ENCODE peak calls at places on chromosomes 1 and 21, in ten cellular contexts. M, E, H, I, C, X, O, D, A and P are unnamed samples.

GRCh38 chr1:220315070-220315839 is 43.0 kb upstream of the RAB3GAP2 start:
- DNase-seq in C (no peak), D (no peak), A (no peak), H (no peak), X (no peak), I (no peak), M (no peak), E (no peak), O (no peak), P (no peak)

GRCh38 chr1:63674238-63674864 is 81.1 kb downstream of the PGM1 start:
- DNase-seq in A (peak), M (peak), E (peak), C (peak), O (peak), D (peak), X (no peak), I (no peak), H (peak), P (peak)

GRCh38 chr1:185567006-185567405 is 167.2 kb upstream of the HMCN1 start:
- DNase-seq in H (peak), D (peak), O (no peak), M (no peak), X (peak), E (no peak), I (peak), A (no peak), C (no peak), P (no peak)

GRCh38 chr1:9426291-9426711 is 113.0 kb upstream of the SLC25A33 start:
- DNase-seq in I (no peak), C (no peak), H (no peak), A (peak), O (no peak), E (no peak), D (no peak), X (peak), M (no peak), P (no peak)

GRCh38 chr1:50720457-50721053 is 239.5 kb downstream of the FAF1 start:
- DNase-seq in C (no peak), M (no peak), I (no peak), D (no peak), O (peak), H (no peak), E (peak), A (no peak), X (no peak), P (no peak)

GRCh38 chr1:89605692-89606091 is 27.2 kb upstream of the LRRC8C start:
- DNase-seq in D (peak), I (no peak), C (no peak), A (no peak), H (peak), E (no peak), O (peak), X (no peak), M (no peak), P (no peak)

GRCh38 chr1:928825-929661 is 5.3 kb downstream of the SAMD11 start:
- DNase-seq in O (no peak), E (no peak), D (no peak), M (no peak), A (no peak), I (no peak), C (no peak), X (no peak), H (no peak), P (no peak)

GRCh38 chr1:87612966-87613365 is 284.3 kb downstream of the LMO4 start:
- DNase-seq in O (no peak), C (no peak), D (no peak), X (no peak), I (no peak), H (no peak), A (no peak), E (no peak), M (no peak), P (no peak)

GRCh38 chr1:26537951-26538352 is 8.4 kb downstream of the RPS6KA1 start:
- DNase-seq in C (no peak), E (peak), O (no peak), H (no peak), D (no peak), I (no peak), X (peak), M (no peak), A (peak), P (no peak)

GRCh38 chr1:61606448-61607312 is 118.3 kb downstream of the TM2D1 start:
- DNase-seq in M (peak), C (no peak), E (no peak), O (no peak), H (no peak), X (no peak), I (no peak), A (no peak), D (peak), P (no peak)

GRCh38 chr21:37665230-37666024 is 250.8 kb downstream of the KCNJ6 start:
- DNase-seq in O (no peak), H (no peak), C (no peak), X (no peak), I (no peak), D (peak), A (no peak), E (no peak), M (no peak), P (no peak)

GRCh38 chr1:33322870-33323585 is 2.1 kb upstream of the A3GALT2 start:
- DNase-seq in M (no peak), H (no peak), X (no peak), D (no peak), I (no peak), E (no peak), O (no peak), A (no peak), C (no peak), P (no peak)

GRCh38 chr1:231841616-231842344 is 215.2 kb downstream of the DISC1 start:
- DNase-seq in I (no peak), A (no peak), H (no peak), O (no peak), E (no peak), X (no peak), D (no peak), C (no peak), M (no peak), P (no peak)

GRCh38 chr1:22143065-22143514 is at the start of gene WNT4:
- DNase-seq in X (no peak), C (no peak), A (peak), M (no peak), I (no peak), H (peak), E (no peak), D (no peak), O (peak), P (no peak)

GRCh38 chr1:78419309-78419708 is 71.5 kb upstream of the PTGFR start:
- DNase-seq in E (no peak), H (no peak), I (no peak), D (no peak), A (no peak), C (no peak), O (no peak), X (no peak), M (no peak), P (no peak)

GRCh38 chr1:61293197-61293596 is 210.8 kb downstream of the NFIA start:
- DNase-seq in A (no peak), H (no peak), I (no peak), C (no peak), M (no peak), O (no peak), D (no peak), X (no peak), E (no peak), P (no peak)

GRCh38 chr1:64006276-64007051 is 197.0 kb upstream of the UBE2U start:
- DNase-seq in M (no peak), A (no peak), X (no peak), C (no peak), E (no peak), O (no peak), D (peak), H (peak), I (no peak), P (no peak)

GRCh38 chr1:84434756-84435142 is 36.5 kb downstream of the DNASE2B start:
- DNase-seq in D (no peak), H (no peak), I (no peak), O (no peak), A (no peak), E (no peak), X (no peak), C (no peak), M (no peak), P (no peak)

GRCh38 chr1:150572918-150573647 is 6.3 kb downstream of the MCL1 start:
- DNase-seq in A (no peak), C (no peak), M (no peak), H (no peak), E (peak), X (peak), O (no peak), D (no peak), I (no peak), P (no peak)

GRCh38 chr1:159800177-159800935 is 1.8 kb upstream of the FCRL6 start:
- DNase-seq in X (no peak), O (no peak), M (no peak), H (no peak), C (no peak), A (no peak), I (no peak), D (no peak), E (no peak), P (no peak)

GRCh38 chr1:147618077-147618569 is 52.2 kb downstream of the ACP6 start:
- DNase-seq in X (no peak), O (no peak), M (no peak), E (no peak), A (no peak), I (no peak), C (no peak), D (no peak), H (no peak), P (no peak)

GRCh38 chr21:45055861-45056260 is 18.5 kb upstream of the ADARB1 start:
- DNase-seq in M (no peak), I (no peak), D (no peak), X (no peak), H (no peak), A (no peak), E (no peak), C (no peak), O (no peak), P (no peak)

GRCh38 chr1:53600001-53600400 is 139.0 kb downstream of the GLIS1 start:
- DNase-seq in C (no peak), A (no peak), E (no peak), X (no peak), O (no peak), H (no peak), D (no peak), I (no peak), M (no peak), P (no peak)

GRCh38 chr21:37658994-37659458 is 257.2 kb downstream of the KCNJ6 start:
- DNase-seq in H (peak), X (no peak), C (no peak), E (no peak), O (no peak), A (no peak), M (no peak), D (peak), I (no peak), P (peak)

GRCh38 chr1:29328897-29329775 is 92.8 kb downstream of the PTPRU start:
- DNase-seq in H (no peak), C (no peak), O (no peak), E (no peak), D (no peak), X (no peak), M (no peak), A (no peak), I (no peak), P (no peak)

GRCh38 chr1:192795913-192796312 is 12.9 kb upstream of the RGS2 start:
- DNase-seq in A (no peak), M (no peak), C (no peak), D (no peak), E (no peak), X (no peak), O (no peak), H (no peak), I (no peak), P (no peak)

GRCh38 chr1:36024761-36025303 is 59.1 kb upstream of the TEKT2 start:
- DNase-seq in C (no peak), X (no peak), D (no peak), H (no peak), I (no peak), M (no peak), A (no peak), O (no peak), E (no peak), P (no peak)

GRCh38 chr1:183025782-183026774 is 2.9 kb downstream of the LAMC1 start:
- DNase-seq in O (no peak), D (no peak), H (no peak), X (no peak), I (no peak), E (no peak), C (no peak), M (no peak), A (no peak), P (no peak)

GRCh38 chr1:188872376-188872775 is 1605.3 kb downstream of the BRINP3 start:
- DNase-seq in X (no peak), I (no peak), M (no peak), A (no peak), O (no peak), D (no peak), C (no peak), E (no peak), H (no peak), P (no peak)

GRCh38 chr1:170461762-170462384 is 70.1 kb upstream of the GORAB start:
- DNase-seq in E (no peak), O (no peak), A (no peak), X (no peak), H (no peak), I (no peak), D (no peak), C (no peak), M (peak), P (no peak)

GRCh38 chr1:233459470-233459945 is 132.0 kb downstream of the MAP3K21 start:
- DNase-seq in A (no peak), M (no peak), H (no peak), E (no peak), X (no peak), O (no peak), D (no peak), C (no peak), I (no peak), P (no peak)

GRCh38 chr1:163094589-163094988 is 25.4 kb downstream of the RGS4 start:
- DNase-seq in C (no peak), M (no peak), D (no peak), E (no peak), I (no peak), H (no peak), X (no peak), A (no peak), O (no peak), P (no peak)